ENCODE peak calls at places on chromosomes 4 and X, in ten cellular contexts. J, K, M, Y, O, R, U, N, F and B are unnamed samples.

GRCh38 chr4:129062580-129062979 is 30.8 kb downstream of the SCLT1 start:
- DNase-seq in J (no peak), K (no peak), M (no peak), Y (no peak), O (no peak), R (no peak), U (no peak), N (no peak), F (no peak), B (no peak)

GRCh38 chrX:981791-982626 is 230.4 kb downstream of the CRLF2 start:
- DNase-seq in J (no peak), K (no peak), M (no peak), Y (peak), O (no peak), R (no peak), U (no peak), N (no peak), F (no peak), B (no peak)

GRCh38 chr4:178917756-178918155 is 1475.5 kb upstream of the AGA start:
- DNase-seq in J (no peak), K (no peak), M (no peak), Y (no peak), O (no peak), R (no peak), U (no peak), N (no peak), F (no peak), B (no peak)

GRCh38 chr4:80425701-80426100 is 90.2 kb downstream of the CFAP299 start:
- DNase-seq in J (no peak), K (no peak), M (no peak), Y (no peak), O (no peak), R (no peak), U (no peak), N (no peak), F (no peak), B (no peak)

GRCh38 chr4:82599336-82599735 is 37.5 kb upstream of the TMEM150C start:
- DNase-seq in J (no peak), K (no peak), M (no peak), Y (no peak), O (peak), R (no peak), U (no peak), N (no peak), F (no peak), B (no peak)

GRCh38 chr4:513327-513726 is 14.3 kb downstream of the PIGG start:
- DNase-seq in J (no peak), K (no peak), M (no peak), Y (no peak), O (no peak), R (no peak), U (no peak), N (no peak), F (no peak), B (no peak)

GRCh38 chrX:14228611-14229010 is 198.9 kb upstream of the GEMIN8 start:
- DNase-seq in J (no peak), K (no peak), M (no peak), Y (peak), O (no peak), R (no peak), U (no peak), N (no peak), F (no peak), B (no peak)

GRCh38 chr4:165360041-165360782 is 18.6 kb upstream of the CPE start:
- DNase-seq in J (no peak), K (no peak), M (no peak), Y (no peak), O (no peak), R (no peak), U (no peak), N (no peak), F (no peak), B (no peak)

GRCh38 chrX:109710181-109710580 is 22.9 kb downstream of the ACSL4 start:
- DNase-seq in J (no peak), K (no peak), M (no peak), Y (no peak), O (no peak), R (no peak), U (peak), N (no peak), F (no peak), B (no peak)